ENCODE peak calls at places on chromosomes 12 and 14, in ten cellular contexts. One of them, this sample, is unnamed.

GRCh38 chr14:88286309-88286708 is 36.8 kb downstream of the KCNK10 start:
- DNase-seq in ovary: no peak
- DNase-seq in aorta: no peak
- DNase-seq in GM19239: no peak
- DNase-seq in HT1080: no peak
- DNase-seq in Caki2: no peak
- DNase-seq in substantia nigra: no peak
- DNase-seq in nucleus accumbens: no peak
- DNase-seq in GM03348: no peak
- DNase-seq in left kidney: no peak
- DNase-seq in this sample: no peak

GRCh38 chr14:103073367-103073875 is 10.6 kb upstream of the LBHD2 start:
- DNase-seq in left kidney: no peak
- DNase-seq in nucleus accumbens: no peak
- DNase-seq in GM19239: no peak
- DNase-seq in HT1080: no peak
- DNase-seq in ovary: no peak
- DNase-seq in Caki2: peak
- DNase-seq in aorta: peak
- DNase-seq in substantia nigra: no peak
- DNase-seq in GM03348: no peak
- DNase-seq in this sample: no peak

GRCh38 chr12:110689601-110690430 is 901 bp upstream of the HVCN1 start:
- DNase-seq in aorta: peak
- DNase-seq in substantia nigra: no peak
- DNase-seq in GM19239: peak
- DNase-seq in GM03348: peak
- DNase-seq in HT1080: no peak
- DNase-seq in Caki2: no peak
- DNase-seq in left kidney: no peak
- DNase-seq in nucleus accumbens: peak
- DNase-seq in ovary: peak
- DNase-seq in this sample: peak

GRCh38 chr12:131637986-131638385 is 72.9 kb upstream of the SFSWAP start:
- DNase-seq in GM03348: peak
- DNase-seq in aorta: no peak
- DNase-seq in substantia nigra: no peak
- DNase-seq in Caki2: no peak
- DNase-seq in GM19239: no peak
- DNase-seq in ovary: no peak
- DNase-seq in HT1080: no peak
- DNase-seq in left kidney: no peak
- DNase-seq in nucleus accumbens: no peak
- DNase-seq in this sample: peak

GRCh38 chr12:83574142-83574541 is 887.4 kb downstream of the TMTC2 start:
- DNase-seq in Caki2: no peak
- DNase-seq in aorta: no peak
- DNase-seq in left kidney: no peak
- DNase-seq in nucleus accumbens: no peak
- DNase-seq in substantia nigra: no peak
- DNase-seq in ovary: no peak
- DNase-seq in GM03348: no peak
- DNase-seq in HT1080: no peak
- DNase-seq in GM19239: no peak
- DNase-seq in this sample: no peak

GRCh38 chr12:2214411-2214810 is 161.6 kb downstream of the CACNA1C start:
- DNase-seq in GM19239: no peak
- DNase-seq in HT1080: no peak
- DNase-seq in left kidney: no peak
- DNase-seq in nucleus accumbens: no peak
- DNase-seq in ovary: no peak
- DNase-seq in Caki2: no peak
- DNase-seq in aorta: peak
- DNase-seq in GM03348: no peak
- DNase-seq in substantia nigra: no peak
- DNase-seq in this sample: no peak

GRCh38 chr12:131929530-131930456 is 717 bp downstream of the PUS1 start:
- DNase-seq in ovary: no peak
- DNase-seq in HT1080: no peak
- DNase-seq in Caki2: peak
- DNase-seq in GM03348: peak
- DNase-seq in aorta: peak
- DNase-seq in GM19239: no peak
- DNase-seq in nucleus accumbens: no peak
- DNase-seq in left kidney: peak
- DNase-seq in substantia nigra: no peak
- DNase-seq in this sample: peak

GRCh38 chr12:112850343-112850742 is 56.4 kb upstream of the OAS1 start:
- DNase-seq in ovary: no peak
- DNase-seq in Caki2: no peak
- DNase-seq in nucleus accumbens: peak
- DNase-seq in aorta: no peak
- DNase-seq in GM19239: no peak
- DNase-seq in HT1080: no peak
- DNase-seq in left kidney: no peak
- DNase-seq in substantia nigra: no peak
- DNase-seq in GM03348: no peak
- DNase-seq in this sample: no peak

GRCh38 chr12:6231359-6232268 is 31.4 kb downstream of the CD9 start:
- DNase-seq in Caki2: no peak
- DNase-seq in GM03348: no peak
- DNase-seq in substantia nigra: no peak
- DNase-seq in ovary: no peak
- DNase-seq in nucleus accumbens: no peak
- DNase-seq in aorta: no peak
- DNase-seq in left kidney: no peak
- DNase-seq in GM19239: no peak
- DNase-seq in HT1080: no peak
- DNase-seq in this sample: no peak

GRCh38 chr14:29607129-29607528 is 320.5 kb downstream of the PRKD1 start:
- DNase-seq in substantia nigra: no peak
- DNase-seq in HT1080: no peak
- DNase-seq in GM03348: no peak
- DNase-seq in aorta: no peak
- DNase-seq in GM19239: no peak
- DNase-seq in ovary: no peak
- DNase-seq in Caki2: no peak
- DNase-seq in left kidney: no peak
- DNase-seq in nucleus accumbens: no peak
- DNase-seq in this sample: peak

GRCh38 chr12:124053855-124054254 is 80.8 kb downstream of the ZNF664 start:
- DNase-seq in GM03348: peak
- DNase-seq in ovary: peak
- DNase-seq in aorta: peak
- DNase-seq in left kidney: peak
- DNase-seq in HT1080: peak
- DNase-seq in substantia nigra: no peak
- DNase-seq in Caki2: no peak
- DNase-seq in GM19239: no peak
- DNase-seq in nucleus accumbens: peak
- DNase-seq in this sample: peak

GRCh38 chr14:74179775-74180354 is 59.4 kb upstream of the VSX2 start:
- DNase-seq in substantia nigra: no peak
- DNase-seq in aorta: no peak
- DNase-seq in HT1080: no peak
- DNase-seq in GM19239: no peak
- DNase-seq in nucleus accumbens: no peak
- DNase-seq in left kidney: no peak
- DNase-seq in ovary: no peak
- DNase-seq in Caki2: no peak
- DNase-seq in GM03348: no peak
- DNase-seq in this sample: no peak

GRCh38 chr14:68684466-68685418 is 108.1 kb downstream of the ZFP36L1 start:
- DNase-seq in GM03348: no peak
- DNase-seq in ovary: no peak
- DNase-seq in GM19239: no peak
- DNase-seq in left kidney: peak
- DNase-seq in aorta: no peak
- DNase-seq in HT1080: no peak
- DNase-seq in Caki2: no peak
- DNase-seq in nucleus accumbens: no peak
- DNase-seq in substantia nigra: no peak
- DNase-seq in this sample: no peak

GRCh38 chr12:32476446-32476845 is 77.1 kb downstream of the FGD4 start:
- DNase-seq in aorta: no peak
- DNase-seq in left kidney: peak
- DNase-seq in substantia nigra: no peak
- DNase-seq in GM19239: no peak
- DNase-seq in HT1080: no peak
- DNase-seq in Caki2: no peak
- DNase-seq in GM03348: no peak
- DNase-seq in nucleus accumbens: no peak
- DNase-seq in ovary: no peak
- DNase-seq in this sample: no peak

GRCh38 chr12:95963104-95963503 is 20.0 kb downstream of the AMDHD1 start:
- DNase-seq in GM03348: no peak
- DNase-seq in aorta: no peak
- DNase-seq in GM19239: no peak
- DNase-seq in ovary: no peak
- DNase-seq in HT1080: no peak
- DNase-seq in left kidney: no peak
- DNase-seq in nucleus accumbens: no peak
- DNase-seq in Caki2: peak
- DNase-seq in substantia nigra: no peak
- DNase-seq in this sample: peak

GRCh38 chr14:72657214-72657921 is 236.5 kb downstream of the DPF3 start:
- DNase-seq in GM03348: no peak
- DNase-seq in GM19239: no peak
- DNase-seq in nucleus accumbens: no peak
- DNase-seq in Caki2: no peak
- DNase-seq in aorta: no peak
- DNase-seq in HT1080: no peak
- DNase-seq in left kidney: no peak
- DNase-seq in substantia nigra: no peak
- DNase-seq in ovary: no peak
- DNase-seq in this sample: no peak

GRCh38 chr12:7075931-7076330 is 15.4 kb downstream of the C1S start:
- DNase-seq in GM19239: no peak
- DNase-seq in Caki2: no peak
- DNase-seq in ovary: no peak
- DNase-seq in left kidney: no peak
- DNase-seq in aorta: no peak
- DNase-seq in HT1080: no peak
- DNase-seq in nucleus accumbens: no peak
- DNase-seq in GM03348: peak
- DNase-seq in substantia nigra: no peak
- DNase-seq in this sample: no peak

GRCh38 chr12:6631549-6631961 is 4.2 kb downstream of the LPAR5 start:
- DNase-seq in aorta: no peak
- DNase-seq in Caki2: no peak
- DNase-seq in substantia nigra: no peak
- DNase-seq in GM03348: no peak
- DNase-seq in ovary: no peak
- DNase-seq in HT1080: no peak
- DNase-seq in GM19239: no peak
- DNase-seq in nucleus accumbens: no peak
- DNase-seq in left kidney: no peak
- DNase-seq in this sample: no peak

GRCh38 chr12:13288937-13289643 is 92.6 kb downstream of the EMP1 start:
- DNase-seq in left kidney: peak
- DNase-seq in aorta: no peak
- DNase-seq in ovary: no peak
- DNase-seq in Caki2: no peak
- DNase-seq in GM03348: no peak
- DNase-seq in GM19239: no peak
- DNase-seq in HT1080: no peak
- DNase-seq in nucleus accumbens: no peak
- DNase-seq in substantia nigra: no peak
- DNase-seq in this sample: no peak

GRCh38 chr14:92459479-92460421 is 53.8 kb upstream of the RIN3 start:
- DNase-seq in Caki2: no peak
- DNase-seq in GM19239: no peak
- DNase-seq in ovary: no peak
- DNase-seq in substantia nigra: no peak
- DNase-seq in HT1080: no peak
- DNase-seq in nucleus accumbens: no peak
- DNase-seq in left kidney: peak
- DNase-seq in GM03348: no peak
- DNase-seq in aorta: no peak
- DNase-seq in this sample: no peak

GRCh38 chr12:108700833-108701450 is 30.4 kb downstream of the CORO1C start:
- DNase-seq in substantia nigra: no peak
- DNase-seq in left kidney: peak
- DNase-seq in aorta: no peak
- DNase-seq in GM03348: no peak
- DNase-seq in ovary: no peak
- DNase-seq in GM19239: no peak
- DNase-seq in Caki2: no peak
- DNase-seq in HT1080: no peak
- DNase-seq in nucleus accumbens: no peak
- DNase-seq in this sample: no peak